ENCODE peak calls at places on chromosomes 6 and 20, in five cellular contexts. I is Peyer's patch; Z is foreskin fibroblast; O is IMR-90; V is CD8-positive, alpha-beta T cell. Y is an unnamed sample.

GRCh38 chr6:52115145-52115741 is 27.8 kb upstream of the PKHD1 start:
- DNase-seq in I (no peak), Z (no peak), O (no peak), V (no peak), Y (no peak)

GRCh38 chr6:133499662-133500061 is 258.5 kb downstream of the EYA4 start:
- DNase-seq in I (no peak), Z (no peak), O (no peak), V (no peak), Y (no peak)

GRCh38 chr6:706161-706560 is 13.2 kb upstream of the EXOC2 start:
- DNase-seq in I (no peak), Z (peak; percentile 32), O (no peak), V (no peak), Y (no peak)

GRCh38 chr6:7921071-7921470 is 10.5 kb upstream of the TXNDC5 start:
- DNase-seq in I (no peak), Z (no peak), O (no peak), V (no peak), Y (no peak)

GRCh38 chr6:142079130-142079529 is 53.6 kb upstream of the GJE1 start:
- DNase-seq in I (no peak), Z (no peak), O (no peak), V (no peak), Y (no peak)

GRCh38 chr6:127146935-127147334 is 28.5 kb downstream of the RSPO3 start:
- DNase-seq in I (no peak), Z (peak; percentile 76), O (peak; percentile 82), V (no peak), Y (no peak)

GRCh38 chr20:4555188-4555893 is 166.4 kb upstream of the PRND start:
- DNase-seq in I (no peak), Z (peak; percentile 89), O (peak; percentile 92), V (no peak), Y (no peak)

GRCh38 chr6:11161031-11161966 is 49.8 kb upstream of the ERVFRD-1 start:
- DNase-seq in I (no peak), Z (peak; percentile 55), O (peak; percentile 16), V (no peak), Y (no peak)

GRCh38 chr6:157134402-157135074 is 188.8 kb downstream of the TMEM242 start:
- DNase-seq in I (no peak), Z (no peak), O (peak; percentile 49), V (no peak), Y (no peak)

GRCh38 chr20:64091762-64092161 is 7.6 kb upstream of the LKAAEAR1 start:
- DNase-seq in I (no peak), Z (no peak), O (no peak), V (no peak), Y (no peak)

GRCh38 chr6:109523478-109523877 is 40.5 kb upstream of the ZBTB24 start:
- DNase-seq in I (no peak), Z (peak; percentile 82), O (peak; percentile 40), V (no peak), Y (no peak)

GRCh38 chr6:39792501-39793450 is 600 bp downstream of the DAAM2 start:
- DNase-seq in I (no peak), Z (peak; percentile 44), O (no peak), V (no peak), Y (no peak)

GRCh38 chr6:150203871-150204545 is 61.2 kb downstream of the PPP1R14C start:
- DNase-seq in I (no peak), Z (no peak), O (no peak), V (no peak), Y (no peak)

GRCh38 chr6:17907467-17908229 is 79.8 kb downstream of the KIF13A start:
- DNase-seq in I (peak; percentile 79), Z (peak; percentile 99), O (peak; percentile 100), V (no peak), Y (no peak)
- TF ChIP-seq CTCF in I (no peak), Z (peak; percentile 29), O (peak; percentile 44), V (no peak), Y (no peak)

GRCh38 chr6:160978141-160978926 is 13.2 kb upstream of the MAP3K4 start:
- DNase-seq in I (no peak), Z (peak; percentile 88), O (peak; percentile 68), V (no peak), Y (no peak)

GRCh38 chr6:160975111-160975510 is 16.5 kb upstream of the MAP3K4 start:
- DNase-seq in I (no peak), Z (peak; percentile 24), O (no peak), V (no peak), Y (no peak)

GRCh38 chr6:160973856-160974255 is 17.7 kb upstream of the MAP3K4 start:
- DNase-seq in I (no peak), Z (peak; percentile 69), O (peak; percentile 67), V (no peak), Y (no peak)

GRCh38 chr6:160974304-160974771 is 17.2 kb upstream of the MAP3K4 start:
- DNase-seq in I (peak; percentile 64), Z (peak; percentile 97), O (peak; percentile 97), V (no peak), Y (no peak)

GRCh38 chr6:160979063-160979708 is 12.4 kb upstream of the MAP3K4 start:
- DNase-seq in I (no peak), Z (peak; percentile 64), O (peak; percentile 74), V (no peak), Y (no peak)
- TF ChIP-seq CTCF in I (no peak), Z (peak; percentile 2), O (peak; percentile 21), V (no peak), Y (no peak)

DNA sequence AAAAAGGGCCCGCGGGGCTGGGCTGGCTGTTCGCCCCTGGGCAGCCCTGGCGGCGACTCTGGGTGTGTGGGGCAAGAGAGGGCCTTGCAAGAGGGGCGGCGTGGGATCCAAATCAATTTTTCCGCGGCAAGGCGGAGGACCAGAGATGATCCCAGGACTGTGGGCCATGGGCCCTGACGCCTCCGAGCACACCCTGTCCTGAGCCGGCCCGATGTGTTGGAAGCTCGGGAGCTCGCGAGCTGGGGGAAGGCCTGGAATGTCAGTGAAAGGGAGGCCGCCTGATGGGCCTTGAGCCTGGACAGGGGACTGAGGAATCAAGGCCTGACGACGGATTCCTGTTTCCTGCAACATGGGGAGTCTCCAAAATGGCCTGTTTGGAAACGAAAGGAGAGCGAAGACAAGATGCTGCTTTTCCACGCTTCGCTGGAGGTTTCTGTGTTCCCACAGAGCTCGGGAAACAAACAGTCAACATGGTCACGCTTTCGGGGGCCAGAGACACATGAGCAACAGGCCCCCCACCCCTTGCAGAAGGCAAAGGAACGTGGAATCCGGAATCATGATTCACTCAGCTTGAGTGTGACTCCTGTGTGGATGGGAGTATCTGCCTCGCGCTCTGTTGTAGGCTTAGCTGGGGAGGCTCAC is 364.6 kb upstream of the DEFB115 start:
- DNase-seq in I (no peak), Z (peak; percentile 2), O (no peak), V (no peak), Y (no peak)
- TF ChIP-seq CTCF in I (no peak), Z (no peak), O (no peak), V (no peak), Y (no peak)

GRCh38 chr6:166707045-166707444 is 80.0 kb upstream of the RPS6KA2 start:
- DNase-seq in I (peak; percentile 60), Z (peak; percentile 20), O (peak; percentile 8), V (no peak), Y (peak; percentile 56)
- TF ChIP-seq CTCF in I (no peak), Z (peak; percentile 26), O (peak; percentile 36), V (no peak), Y (peak; percentile 31)

GRCh38 chr6:111480988-111481830 is 1.8 kb downstream of the REV3L start:
- DNase-seq in I (no peak), Z (peak; percentile 32), O (peak; percentile 30), V (no peak), Y (no peak)

GRCh38 chr6:111481836-111482235 is 1.2 kb downstream of the REV3L start:
- DNase-seq in I (no peak), Z (no peak), O (peak; percentile 11), V (no peak), Y (no peak)

GRCh38 chr6:111482959-111483735 is at the start of gene REV3L:
- DNase-seq in I (peak; percentile 95), Z (peak; percentile 93), O (peak; percentile 84), V (peak; percentile 78), Y (peak; percentile 84)

GRCh38 chr6:111483736-111484654 is 977 bp upstream of the REV3L start:
- DNase-seq in I (peak; percentile 96), Z (peak; percentile 99), O (peak; percentile 97), V (peak; percentile 76), Y (peak; percentile 89)

DNA sequence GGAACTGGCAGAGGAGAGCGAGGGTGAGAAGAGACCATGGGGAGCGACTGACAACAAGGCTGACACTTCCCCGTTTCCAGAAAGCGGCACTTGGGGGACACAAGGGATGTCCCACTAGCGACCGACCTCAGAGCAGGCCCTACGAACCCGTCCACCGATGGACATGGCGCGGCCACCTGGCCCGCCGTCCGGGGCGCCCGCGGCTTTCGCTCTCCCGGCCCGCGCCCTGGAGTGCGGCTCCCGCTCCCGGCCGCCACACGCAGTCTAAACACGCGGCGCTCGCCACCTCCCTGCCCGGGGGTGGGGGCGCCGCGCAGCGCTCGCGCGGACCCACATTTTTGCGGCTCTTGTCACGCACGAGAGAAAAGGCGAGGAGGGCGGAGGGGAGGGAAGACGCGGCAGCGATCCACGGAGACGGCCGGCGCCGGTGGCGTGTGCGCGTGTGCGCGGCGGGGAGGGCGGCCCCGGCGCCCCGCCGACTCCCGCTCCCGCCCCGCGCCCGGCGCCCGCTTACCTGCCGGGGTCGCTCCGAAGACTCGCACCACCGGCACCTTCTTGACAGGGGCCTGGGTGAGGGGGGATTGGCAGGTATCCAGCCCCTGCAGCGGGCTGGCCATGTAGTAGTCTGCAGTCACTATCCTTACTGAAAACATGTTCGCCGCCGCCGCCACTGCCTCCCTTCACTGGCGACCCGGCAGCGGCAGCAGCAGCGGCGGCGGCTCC is 621 bp downstream of the REV3L start:
- DNase-seq in I (peak; percentile 77), Z (peak; percentile 68), O (peak; percentile 28), V (peak; percentile 32), Y (peak; percentile 50)
- TF ChIP-seq CTCF in I (no peak), Z (no peak), O (no peak), V (no peak), Y (no peak)

GRCh38 chr6:6458166-6458565 is 130.4 kb upstream of the LY86 start:
- DNase-seq in I (no peak), Z (no peak), O (no peak), V (no peak), Y (no peak)

GRCh38 chr6:6452002-6452401 is 131.5 kb upstream of the F13A1 start:
- DNase-seq in I (no peak), Z (no peak), O (no peak), V (no peak), Y (no peak)

GRCh38 chr6:6455272-6455671 is 133.2 kb upstream of the LY86 start:
- DNase-seq in I (no peak), Z (no peak), O (no peak), V (no peak), Y (no peak)

GRCh38 chr6:6453186-6453585 is 132.7 kb upstream of the F13A1 start:
- DNase-seq in I (no peak), Z (no peak), O (no peak), V (no peak), Y (no peak)
- TF ChIP-seq CTCF in I (no peak), Z (no peak), O (no peak), V (no peak), Y (no peak)

GRCh38 chr6:76881414-76881813 is 581.9 kb downstream of the HTR1B start:
- DNase-seq in I (no peak), Z (peak; percentile 6), O (peak; percentile 38), V (no peak), Y (no peak)

GRCh38 chr6:76876922-76877553 is 586.3 kb downstream of the HTR1B start:
- DNase-seq in I (peak; percentile 56), Z (peak; percentile 1), O (peak; percentile 12), V (no peak), Y (peak; percentile 32)
- TF ChIP-seq CTCF in I (no peak), Z (no peak), O (peak; percentile 9), V (no peak), Y (no peak)